ENCODE peak calls at places on chromosomes 5 and 9, in six cellular contexts. One of them, this sample, is unnamed.

GRCh38 chr9:100111235-100111634 is 12.2 kb downstream of the INVS start:
- DNase-seq in breast epithelium: peak; percentile 48
- DNase-seq in ovary: peak; percentile 83
- DNase-seq in A549: no peak
- DNase-seq in PC-3: peak; percentile 58
- DNase-seq in left ventricle myocardium inferior: peak; percentile 86
- DNase-seq in this sample: no peak

GRCh38 chr5:122704247-122705036 is 70.4 kb upstream of the SNX2 start:
- DNase-seq in ovary: no peak
- DNase-seq in A549: peak; percentile 55
- DNase-seq in breast epithelium: no peak
- DNase-seq in left ventricle myocardium inferior: no peak
- DNase-seq in PC-3: peak; percentile 70
- DNase-seq in this sample: no peak

GRCh38 chr5:80917596-80917995 is 42.6 kb upstream of the RASGRF2 start:
- DNase-seq in A549: no peak
- DNase-seq in PC-3: no peak
- DNase-seq in left ventricle myocardium inferior: no peak
- DNase-seq in ovary: no peak
- DNase-seq in breast epithelium: no peak
- DNase-seq in this sample: no peak

GRCh38 chr5:170216262-170216864 is 16.4 kb upstream of the C5orf58 start:
- DNase-seq in ovary: no peak
- DNase-seq in breast epithelium: no peak
- DNase-seq in A549: peak; percentile 77
- DNase-seq in left ventricle myocardium inferior: no peak
- DNase-seq in PC-3: peak; percentile 70
- DNase-seq in this sample: no peak

GRCh38 chr5:169256191-169256590 is 44.7 kb downstream of the SLIT3 start:
- DNase-seq in A549: no peak
- DNase-seq in PC-3: no peak
- DNase-seq in ovary: no peak
- DNase-seq in left ventricle myocardium inferior: no peak
- DNase-seq in breast epithelium: no peak
- DNase-seq in this sample: no peak

GRCh38 chr5:175572922-175573321 is 84.9 kb upstream of the HRH2 start:
- DNase-seq in breast epithelium: no peak
- DNase-seq in A549: peak; percentile 7
- DNase-seq in left ventricle myocardium inferior: no peak
- DNase-seq in PC-3: no peak
- DNase-seq in ovary: no peak
- DNase-seq in this sample: no peak

GRCh38 chr9:118230319-118230718 is 526.1 kb downstream of the TLR4 start:
- DNase-seq in left ventricle myocardium inferior: no peak
- DNase-seq in breast epithelium: no peak
- DNase-seq in PC-3: no peak
- DNase-seq in A549: no peak
- DNase-seq in ovary: no peak
- DNase-seq in this sample: no peak

GRCh38 chr9:116953271-116953670 is 266.2 kb downstream of the TRIM32 start:
- DNase-seq in left ventricle myocardium inferior: no peak
- DNase-seq in A549: no peak
- DNase-seq in breast epithelium: no peak
- DNase-seq in PC-3: no peak
- DNase-seq in ovary: no peak
- DNase-seq in this sample: no peak

GRCh38 chr5:83009408-83009807 is 67.8 kb downstream of the TMEM167A start:
- DNase-seq in breast epithelium: no peak
- DNase-seq in PC-3: no peak
- DNase-seq in left ventricle myocardium inferior: no peak
- DNase-seq in A549: no peak
- DNase-seq in ovary: no peak
- DNase-seq in this sample: no peak

GRCh38 chr5:175829718-175830585 is 41.4 kb upstream of the CPLX2 start:
- DNase-seq in ovary: no peak
- DNase-seq in breast epithelium: no peak
- DNase-seq in PC-3: no peak
- DNase-seq in left ventricle myocardium inferior: no peak
- DNase-seq in A549: no peak
- DNase-seq in this sample: no peak

GRCh38 chr5:103424008-103424407 is 138.6 kb downstream of the NUDT12 start:
- DNase-seq in A549: no peak
- DNase-seq in PC-3: peak; percentile 25
- DNase-seq in ovary: no peak
- DNase-seq in breast epithelium: no peak
- DNase-seq in left ventricle myocardium inferior: no peak
- DNase-seq in this sample: no peak

GRCh38 chr9:14179449-14179848 is 134.5 kb downstream of the NFIB start:
- DNase-seq in ovary: no peak
- DNase-seq in left ventricle myocardium inferior: no peak
- DNase-seq in A549: no peak
- DNase-seq in breast epithelium: peak; percentile 84
- DNase-seq in PC-3: peak; percentile 84
- DNase-seq in this sample: no peak

GRCh38 chr5:8517461-8517860 is 648.5 kb downstream of the MTRR start:
- DNase-seq in left ventricle myocardium inferior: no peak
- DNase-seq in A549: peak; percentile 1
- DNase-seq in PC-3: peak; percentile 35
- DNase-seq in ovary: no peak
- DNase-seq in breast epithelium: no peak
- DNase-seq in this sample: no peak

GRCh38 chr5:180119886-180120220 is 48.3 kb upstream of the RNF130 start:
- DNase-seq in ovary: no peak
- DNase-seq in A549: no peak
- DNase-seq in breast epithelium: no peak
- DNase-seq in PC-3: no peak
- DNase-seq in left ventricle myocardium inferior: no peak
- DNase-seq in this sample: no peak

GRCh38 chr5:180343110-180343845 is 9.9 kb downstream of the GFPT2 start:
- DNase-seq in A549: no peak
- DNase-seq in PC-3: no peak
- DNase-seq in left ventricle myocardium inferior: no peak
- DNase-seq in breast epithelium: no peak
- DNase-seq in ovary: no peak
- DNase-seq in this sample: no peak

GRCh38 chr5:2165991-2166978 is 283.6 kb upstream of the IRX4 start:
- DNase-seq in breast epithelium: no peak
- DNase-seq in left ventricle myocardium inferior: no peak
- DNase-seq in ovary: no peak
- DNase-seq in A549: no peak
- DNase-seq in PC-3: no peak
- DNase-seq in this sample: no peak
- H3K9me3 ChIP-seq in breast epithelium: no peaks in the 10 kb centered on the region
- H3K9me3 ChIP-seq in left ventricle myocardium inferior: no peaks in the 10 kb centered on the region
- H3K9me3 ChIP-seq in ovary: no peaks in the 10 kb centered on the region
- H3K9me3 ChIP-seq in A549: no peaks in the 10 kb centered on the region
- H3K9me3 ChIP-seq in PC-3: no peaks in the 10 kb centered on the region
- H3K9me3 ChIP-seq in this sample: no peaks in the 10 kb centered on the region

GRCh38 chr9:133290751-133291302 is 15.8 kb upstream of the ABO start:
- DNase-seq in ovary: no peak
- DNase-seq in breast epithelium: no peak
- DNase-seq in left ventricle myocardium inferior: no peak
- DNase-seq in A549: no peak
- DNase-seq in PC-3: no peak
- DNase-seq in this sample: no peak
- H3K9me3 ChIP-seq in ovary: peaks cover 4% of the 10 kb centered on the region
- H3K9me3 ChIP-seq in breast epithelium: no peaks in the 10 kb centered on the region
- H3K9me3 ChIP-seq in left ventricle myocardium inferior: peaks cover 16% of the 10 kb centered on the region
- H3K9me3 ChIP-seq in A549: peaks cover 16% of the 10 kb centered on the region
- H3K9me3 ChIP-seq in PC-3: peaks cover 13% of the 10 kb centered on the region
- H3K9me3 ChIP-seq in this sample: peaks cover 5% of the 10 kb centered on the region

DNA sequence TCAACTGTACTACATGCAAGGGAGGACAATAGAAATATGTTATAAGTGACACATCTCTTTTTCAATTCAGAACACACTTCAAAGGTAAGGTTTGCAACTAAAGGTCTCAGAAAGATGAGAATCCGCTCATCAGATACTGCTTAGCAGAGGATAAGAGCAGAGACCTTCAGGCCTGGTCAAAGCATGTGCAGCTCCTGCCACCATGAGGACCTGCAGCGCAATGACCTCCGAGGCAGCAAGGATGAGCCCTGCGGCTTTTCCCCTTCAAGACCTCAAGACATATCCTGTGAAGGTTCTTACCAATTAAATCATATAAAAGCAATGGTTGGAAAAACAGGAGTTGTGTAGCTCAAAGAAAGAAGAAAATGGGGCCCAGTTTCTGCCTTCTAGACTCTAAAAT is 135.8 kb downstream of the TRIM36 start:
- DNase-seq in left ventricle myocardium inferior: no peak
- DNase-seq in A549: peak; percentile 27
- DNase-seq in ovary: no peak
- DNase-seq in PC-3: no peak
- DNase-seq in breast epithelium: no peak
- DNase-seq in this sample: no peak
- H3K9me3 ChIP-seq in left ventricle myocardium inferior: peaks cover 35% of the 10 kb centered on the region
- H3K9me3 ChIP-seq in A549: no peaks in the 10 kb centered on the region
- H3K9me3 ChIP-seq in ovary: no peaks in the 10 kb centered on the region
- H3K9me3 ChIP-seq in PC-3: no peaks in the 10 kb centered on the region
- H3K9me3 ChIP-seq in breast epithelium: no peaks in the 10 kb centered on the region
- H3K9me3 ChIP-seq in this sample: no peaks in the 10 kb centered on the region

GRCh38 chr9:11023201-11023600 is 410.4 kb upstream of the PTPRD start:
- DNase-seq in PC-3: no peak
- DNase-seq in left ventricle myocardium inferior: no peak
- DNase-seq in breast epithelium: no peak
- DNase-seq in A549: no peak
- DNase-seq in ovary: no peak
- DNase-seq in this sample: no peak
- H3K9me3 ChIP-seq in PC-3: no peaks in the 10 kb centered on the region
- H3K9me3 ChIP-seq in left ventricle myocardium inferior: no peaks in the 10 kb centered on the region
- H3K9me3 ChIP-seq in breast epithelium: no peaks in the 10 kb centered on the region
- H3K9me3 ChIP-seq in A549: peaks cover 3% of the 10 kb centered on the region
- H3K9me3 ChIP-seq in ovary: no peaks in the 10 kb centered on the region
- H3K9me3 ChIP-seq in this sample: no peaks in the 10 kb centered on the region